ENCODE peak calls at places on chromosomes 13 and 19, in ten cellular contexts. One of them, this sample, is unnamed.
A peak's percentile ranks its signal among the peaks of the same experiment; 100 is the strongest.

GRCh38 chr13:59126474-59126873 is 1037.3 kb downstream of the DIAPH3 start:
- DNase-seq in GM10248: no peak
- DNase-seq in right atrium auricular region: no peak
- DNase-seq in hepatocyte: no peak
- DNase-seq in tibial nerve: no peak
- DNase-seq in AG04449: no peak
- DNase-seq in heart right ventricle: no peak
- DNase-seq in breast epithelium: no peak
- DNase-seq in endothelial cell of umbilical vein: no peak
- DNase-seq in HepG2: no peak
- DNase-seq in this sample: no peak

GRCh38 chr13:49936085-49936942 is at the start of gene SPRYD7:
- DNase-seq in tibial nerve: peak; percentile 95
- DNase-seq in right atrium auricular region: peak; percentile 97
- DNase-seq in GM10248: peak; percentile 96
- DNase-seq in hepatocyte: peak; percentile 99
- DNase-seq in HepG2: peak; percentile 95
- DNase-seq in heart right ventricle: peak; percentile 99
- DNase-seq in breast epithelium: peak; percentile 96
- DNase-seq in AG04449: peak; percentile 81
- DNase-seq in endothelial cell of umbilical vein: peak; percentile 99
- DNase-seq in this sample: peak; percentile 97

GRCh38 chr19:49553451-49554271 is 25.9 kb downstream of the RCN3 start:
- DNase-seq in breast epithelium: no peak
- DNase-seq in heart right ventricle: no peak
- DNase-seq in tibial nerve: no peak
- DNase-seq in HepG2: peak; percentile 79
- DNase-seq in GM10248: no peak
- DNase-seq in right atrium auricular region: no peak
- DNase-seq in AG04449: peak; percentile 17
- DNase-seq in endothelial cell of umbilical vein: peak; percentile 65
- DNase-seq in hepatocyte: peak; percentile 68
- DNase-seq in this sample: no peak

GRCh38 chr19:6465006-6465405 is 935 bp downstream of the CRB3 start:
- DNase-seq in AG04449: no peak
- DNase-seq in breast epithelium: no peak
- DNase-seq in right atrium auricular region: no peak
- DNase-seq in hepatocyte: peak; percentile 33
- DNase-seq in heart right ventricle: no peak
- DNase-seq in endothelial cell of umbilical vein: no peak
- DNase-seq in GM10248: no peak
- DNase-seq in tibial nerve: no peak
- DNase-seq in HepG2: no peak
- DNase-seq in this sample: no peak

GRCh38 chr13:29465741-29466293 is 129.7 kb downstream of the SLC7A1 start:
- DNase-seq in AG04449: no peak
- DNase-seq in breast epithelium: no peak
- DNase-seq in right atrium auricular region: no peak
- DNase-seq in hepatocyte: peak; percentile 38
- DNase-seq in heart right ventricle: peak; percentile 38
- DNase-seq in GM10248: no peak
- DNase-seq in tibial nerve: peak; percentile 39
- DNase-seq in endothelial cell of umbilical vein: no peak
- DNase-seq in HepG2: peak; percentile 35
- DNase-seq in this sample: peak; percentile 45

GRCh38 chr19:55485439-55486011 is 537 bp downstream of the NAT14 start:
- DNase-seq in HepG2: no peak
- DNase-seq in endothelial cell of umbilical vein: no peak
- DNase-seq in AG04449: no peak
- DNase-seq in GM10248: no peak
- DNase-seq in tibial nerve: no peak
- DNase-seq in hepatocyte: no peak
- DNase-seq in right atrium auricular region: no peak
- DNase-seq in breast epithelium: no peak
- DNase-seq in heart right ventricle: no peak
- DNase-seq in this sample: no peak

GRCh38 chr13:75480691-75481175 is 1.2 kb downstream of the TBC1D4 start:
- DNase-seq in breast epithelium: peak; percentile 69
- DNase-seq in hepatocyte: peak; percentile 60
- DNase-seq in GM10248: peak; percentile 50
- DNase-seq in right atrium auricular region: peak; percentile 62
- DNase-seq in endothelial cell of umbilical vein: peak; percentile 55
- DNase-seq in AG04449: no peak
- DNase-seq in heart right ventricle: peak; percentile 59
- DNase-seq in HepG2: peak; percentile 53
- DNase-seq in tibial nerve: peak; percentile 42
- DNase-seq in this sample: peak; percentile 72

GRCh38 chr13:50170447-50171037 is 155.3 kb downstream of the KCNRG start:
- DNase-seq in tibial nerve: no peak
- DNase-seq in GM10248: no peak
- DNase-seq in hepatocyte: no peak
- DNase-seq in HepG2: no peak
- DNase-seq in right atrium auricular region: no peak
- DNase-seq in endothelial cell of umbilical vein: peak; percentile 69
- DNase-seq in breast epithelium: no peak
- DNase-seq in AG04449: no peak
- DNase-seq in heart right ventricle: no peak
- DNase-seq in this sample: no peak

GRCh38 chr13:91296011-91296410 is 51.5 kb upstream of the MIR17HG start:
- DNase-seq in tibial nerve: no peak
- DNase-seq in AG04449: no peak
- DNase-seq in endothelial cell of umbilical vein: no peak
- DNase-seq in HepG2: no peak
- DNase-seq in hepatocyte: no peak
- DNase-seq in breast epithelium: no peak
- DNase-seq in heart right ventricle: no peak
- DNase-seq in right atrium auricular region: no peak
- DNase-seq in GM10248: no peak
- DNase-seq in this sample: no peak

GRCh38 chr13:113650731-113651148 is 7.3 kb downstream of the ATP4B start:
- DNase-seq in HepG2: no peak
- DNase-seq in breast epithelium: peak; percentile 36
- DNase-seq in right atrium auricular region: no peak
- DNase-seq in hepatocyte: no peak
- DNase-seq in tibial nerve: no peak
- DNase-seq in endothelial cell of umbilical vein: no peak
- DNase-seq in AG04449: no peak
- DNase-seq in heart right ventricle: no peak
- DNase-seq in GM10248: no peak
- DNase-seq in this sample: peak; percentile 1

GRCh38 chr19:48249502-48250014 is 6.2 kb downstream of the CARD8 start:
- DNase-seq in right atrium auricular region: peak; percentile 72
- DNase-seq in endothelial cell of umbilical vein: peak; percentile 97
- DNase-seq in AG04449: no peak
- DNase-seq in GM10248: peak; percentile 46
- DNase-seq in tibial nerve: peak; percentile 40
- DNase-seq in hepatocyte: no peak
- DNase-seq in breast epithelium: no peak
- DNase-seq in heart right ventricle: peak; percentile 42
- DNase-seq in HepG2: no peak
- DNase-seq in this sample: no peak

DNA sequence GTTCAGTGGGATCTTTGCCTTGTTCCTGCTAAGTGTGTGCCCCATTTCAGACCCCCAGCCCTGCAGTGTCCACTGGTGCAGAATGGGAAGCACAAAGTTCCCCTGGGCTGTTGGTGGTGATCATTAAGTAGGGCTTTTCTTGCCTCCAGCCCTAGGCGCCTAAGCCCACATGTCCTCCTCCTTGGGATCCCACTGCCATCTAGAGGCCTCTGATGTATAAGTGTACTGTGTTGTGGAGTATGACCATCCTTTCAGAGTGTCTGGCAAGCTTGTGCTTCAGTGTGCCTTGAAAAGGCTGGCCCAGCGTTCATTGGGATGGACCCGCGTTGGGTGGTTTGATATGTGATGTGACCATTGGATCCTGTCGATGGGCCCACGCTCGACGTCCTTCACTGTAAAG is 71.2 kb downstream of the WASF3 start:
- DNase-seq in breast epithelium: no peak
- DNase-seq in AG04449: no peak
- DNase-seq in heart right ventricle: no peak
- DNase-seq in endothelial cell of umbilical vein: peak; percentile 38
- DNase-seq in tibial nerve: no peak
- DNase-seq in HepG2: peak; percentile 28
- DNase-seq in GM10248: no peak
- DNase-seq in hepatocyte: peak; percentile 11
- DNase-seq in right atrium auricular region: no peak
- DNase-seq in this sample: no peak
- TF ChIP-seq CTCF in breast epithelium: no peak
- TF ChIP-seq CTCF in AG04449: peak; percentile 21
- TF ChIP-seq CTCF in heart right ventricle: no peak
- TF ChIP-seq CTCF in endothelial cell of umbilical vein: peak; percentile 16
- TF ChIP-seq CTCF in tibial nerve: no peak
- TF ChIP-seq CTCF in HepG2: peak; percentile 36
- TF ChIP-seq CTCF in GM10248: no peak
- TF ChIP-seq CTCF in hepatocyte: no peak
- TF ChIP-seq CTCF in right atrium auricular region: no peak
- TF ChIP-seq CTCF in this sample: no peak

GRCh38 chr19:38686530-38686888 is 39.1 kb downstream of the ACTN4 start:
- DNase-seq in AG04449: no peak
- DNase-seq in HepG2: no peak
- DNase-seq in endothelial cell of umbilical vein: no peak
- DNase-seq in GM10248: peak; percentile 74
- DNase-seq in right atrium auricular region: no peak
- DNase-seq in heart right ventricle: no peak
- DNase-seq in hepatocyte: no peak
- DNase-seq in breast epithelium: no peak
- DNase-seq in tibial nerve: no peak
- DNase-seq in this sample: no peak

GRCh38 chr19:38684862-38685665 is 37.6 kb downstream of the ACTN4 start:
- DNase-seq in HepG2: no peak
- DNase-seq in right atrium auricular region: no peak
- DNase-seq in endothelial cell of umbilical vein: no peak
- DNase-seq in tibial nerve: no peak
- DNase-seq in GM10248: no peak
- DNase-seq in heart right ventricle: no peak
- DNase-seq in breast epithelium: no peak
- DNase-seq in hepatocyte: no peak
- DNase-seq in AG04449: no peak
- DNase-seq in this sample: no peak

GRCh38 chr19:38687837-38688378 is 40.5 kb downstream of the ACTN4 start:
- DNase-seq in right atrium auricular region: no peak
- DNase-seq in hepatocyte: no peak
- DNase-seq in HepG2: no peak
- DNase-seq in breast epithelium: no peak
- DNase-seq in endothelial cell of umbilical vein: no peak
- DNase-seq in AG04449: no peak
- DNase-seq in GM10248: no peak
- DNase-seq in heart right ventricle: no peak
- DNase-seq in tibial nerve: no peak
- DNase-seq in this sample: no peak

GRCh38 chr19:38684078-38684861 is 36.8 kb downstream of the ACTN4 start:
- DNase-seq in heart right ventricle: peak; percentile 55
- DNase-seq in tibial nerve: no peak
- DNase-seq in hepatocyte: peak; percentile 90
- DNase-seq in right atrium auricular region: peak; percentile 89
- DNase-seq in endothelial cell of umbilical vein: peak; percentile 59
- DNase-seq in AG04449: no peak
- DNase-seq in GM10248: peak; percentile 56
- DNase-seq in breast epithelium: no peak
- DNase-seq in HepG2: no peak
- DNase-seq in this sample: peak; percentile 53

DNA sequence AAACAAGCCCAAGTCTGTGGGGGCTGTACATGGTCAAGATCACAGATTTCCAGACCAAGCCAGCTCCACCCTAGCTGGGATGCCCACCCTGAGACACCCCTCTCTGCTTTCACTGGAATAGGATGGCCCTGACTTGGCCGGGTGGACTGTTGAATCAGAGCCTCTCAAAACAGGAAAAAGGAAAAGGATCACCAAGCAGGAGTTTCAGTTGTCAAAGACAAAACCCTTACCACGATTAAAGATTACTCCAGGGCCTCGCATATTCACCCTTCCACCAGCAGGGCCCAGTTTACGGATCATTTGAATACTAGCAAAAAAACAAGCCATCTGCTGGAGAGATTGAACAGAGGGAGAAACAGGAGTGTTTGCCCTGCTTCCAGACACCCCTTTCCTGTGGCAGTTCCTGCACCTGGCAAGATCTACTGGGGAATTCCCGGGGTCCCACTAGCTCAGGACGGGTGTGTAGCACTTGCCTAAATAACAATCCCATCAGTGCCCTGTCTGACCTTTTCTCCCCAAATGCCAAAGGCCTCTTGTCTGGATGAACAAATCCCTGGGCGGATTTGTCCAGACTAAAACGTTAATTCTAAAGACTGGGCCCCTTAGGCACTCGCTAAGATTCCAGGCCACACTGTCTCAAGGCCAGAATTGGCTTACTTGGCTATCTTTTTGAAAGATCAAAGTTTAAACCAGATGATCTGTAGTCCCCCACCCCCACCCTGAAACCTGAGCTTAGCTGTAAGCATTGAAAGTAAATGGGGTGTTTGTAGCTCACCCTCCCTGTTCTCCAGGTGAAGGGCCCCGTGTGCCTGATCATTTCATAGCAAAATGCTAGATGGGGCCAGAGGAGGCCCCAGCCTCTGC is 38.4 kb downstream of the ACTN4 start:
- DNase-seq in HepG2: peak; percentile 65
- DNase-seq in right atrium auricular region: no peak
- DNase-seq in endothelial cell of umbilical vein: peak; percentile 92
- DNase-seq in heart right ventricle: no peak
- DNase-seq in breast epithelium: no peak
- DNase-seq in hepatocyte: peak; percentile 65
- DNase-seq in tibial nerve: no peak
- DNase-seq in AG04449: no peak
- DNase-seq in GM10248: no peak
- DNase-seq in this sample: no peak
- TF ChIP-seq CTCF in HepG2: peak; percentile 16
- TF ChIP-seq CTCF in right atrium auricular region: no peak
- TF ChIP-seq CTCF in endothelial cell of umbilical vein: peak; percentile 64
- TF ChIP-seq CTCF in heart right ventricle: peak; percentile 60
- TF ChIP-seq CTCF in breast epithelium: peak; percentile 72
- TF ChIP-seq CTCF in hepatocyte: peak; percentile 22
- TF ChIP-seq CTCF in tibial nerve: peak; percentile 30
- TF ChIP-seq CTCF in AG04449: peak; percentile 49
- TF ChIP-seq CTCF in GM10248: no peak
- TF ChIP-seq CTCF in this sample: no peak

DNA sequence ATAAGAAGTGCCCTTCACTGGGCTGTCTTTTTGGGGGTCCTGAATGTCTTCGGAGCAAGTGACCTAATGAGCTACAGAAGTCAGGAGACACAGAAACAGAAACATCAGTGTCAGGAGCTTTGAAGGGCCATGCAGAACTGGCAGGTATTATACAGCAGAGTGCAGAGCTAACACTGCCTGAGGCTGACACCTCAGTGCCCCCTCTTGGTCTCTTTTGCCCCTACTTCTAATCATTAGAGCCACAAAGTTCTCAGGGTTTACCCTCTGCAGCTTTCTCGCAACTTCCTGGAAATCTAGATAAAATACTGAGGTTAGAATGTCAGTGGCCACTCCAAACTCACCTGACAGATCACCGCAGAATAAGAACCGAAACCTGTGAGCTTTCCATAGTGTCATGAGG is 172.7 kb downstream of the B3GLCT start:
- DNase-seq in heart right ventricle: no peak
- DNase-seq in right atrium auricular region: no peak
- DNase-seq in endothelial cell of umbilical vein: no peak
- DNase-seq in tibial nerve: no peak
- DNase-seq in HepG2: no peak
- DNase-seq in AG04449: no peak
- DNase-seq in GM10248: no peak
- DNase-seq in hepatocyte: no peak
- DNase-seq in breast epithelium: no peak
- DNase-seq in this sample: no peak
- TF ChIP-seq CTCF in heart right ventricle: no peak
- TF ChIP-seq CTCF in right atrium auricular region: no peak
- TF ChIP-seq CTCF in endothelial cell of umbilical vein: no peak
- TF ChIP-seq CTCF in tibial nerve: no peak
- TF ChIP-seq CTCF in HepG2: no peak
- TF ChIP-seq CTCF in AG04449: no peak
- TF ChIP-seq CTCF in GM10248: no peak
- TF ChIP-seq CTCF in hepatocyte: no peak
- TF ChIP-seq CTCF in breast epithelium: no peak
- TF ChIP-seq CTCF in this sample: no peak

GRCh38 chr19:15453091-15453498 is 3.3 kb upstream of the WIZ start:
- DNase-seq in right atrium auricular region: no peak
- DNase-seq in endothelial cell of umbilical vein: peak; percentile 37
- DNase-seq in hepatocyte: peak; percentile 51
- DNase-seq in AG04449: no peak
- DNase-seq in tibial nerve: no peak
- DNase-seq in breast epithelium: no peak
- DNase-seq in HepG2: no peak
- DNase-seq in heart right ventricle: peak; percentile 52
- DNase-seq in GM10248: no peak
- DNase-seq in this sample: peak; percentile 67
- TF ChIP-seq CTCF in right atrium auricular region: no peak
- TF ChIP-seq CTCF in endothelial cell of umbilical vein: peak; percentile 40
- TF ChIP-seq CTCF in hepatocyte: peak; percentile 26
- TF ChIP-seq CTCF in AG04449: peak; percentile 14
- TF ChIP-seq CTCF in tibial nerve: no peak
- TF ChIP-seq CTCF in breast epithelium: peak; percentile 15
- TF ChIP-seq CTCF in HepG2: no peak
- TF ChIP-seq CTCF in heart right ventricle: peak; percentile 57
- TF ChIP-seq CTCF in GM10248: no peak
- TF ChIP-seq CTCF in this sample: peak; percentile 28